ENCODE peak calls at places on chromosomes 6 and 20, in five cellular contexts. C is cardiac muscle cell, J is uterus, I is tibial artery, F is lower lobe of right lung. N is an unnamed sample.
A peak's percentile ranks its signal among the peaks of the same experiment; 100 is the strongest.

GRCh38 chr6:70413829-70414494 is 654 bp downstream of the FAM135A start:
- DNase-seq in C (peak; percentile 16), J (no peak), I (no peak), F (peak; percentile 49), N (no peak)

GRCh38 chr6:40164345-40164755 is 230.1 kb upstream of the MOCS1 start:
- DNase-seq in C (no peak), J (peak; percentile 13), I (no peak), F (no peak), N (no peak)

GRCh38 chr6:28802417-28803336 is 121.1 kb downstream of the TRIM27 start:
- DNase-seq in C (peak; percentile 47), J (no peak), I (no peak), F (no peak), N (peak; percentile 84)

GRCh38 chr6:25801423-25801822 is 30.4 kb downstream of the SLC17A1 start:
- DNase-seq in C (no peak), J (no peak), I (no peak), F (no peak), N (no peak)

GRCh38 chr6:169166896-169167580 is 86.6 kb downstream of the THBS2 start:
- DNase-seq in C (no peak), J (no peak), I (peak; percentile 64), F (no peak), N (no peak)

GRCh38 chr6:130975325-130975724 is 87.7 kb downstream of the EPB41L2 start:
- DNase-seq in C (no peak), J (no peak), I (no peak), F (no peak), N (no peak)

GRCh38 chr6:157503018-157503747 is 122.2 kb downstream of the ZDHHC14 start:
- DNase-seq in C (no peak), J (no peak), I (no peak), F (no peak), N (no peak)

GRCh38 chr6:7052441-7052936 is 55.3 kb upstream of the RREB1 start:
- DNase-seq in C (peak; percentile 91), J (peak; percentile 60), I (no peak), F (peak; percentile 73), N (peak; percentile 88)

GRCh38 chr6:41122373-41122772 is 31.8 kb downstream of the TREML1 start:
- DNase-seq in C (no peak), J (no peak), I (no peak), F (no peak), N (peak; percentile 25)

GRCh38 chr6:51024126-51024525 is 205.5 kb downstream of the TFAP2B start:
- DNase-seq in C (no peak), J (no peak), I (no peak), F (no peak), N (no peak)

GRCh38 chr6:149834513-149835481 is 29.4 kb downstream of the LRP11 start:
- DNase-seq in C (peak; percentile 82), J (peak; percentile 61), I (no peak), F (no peak), N (no peak)

DNA sequence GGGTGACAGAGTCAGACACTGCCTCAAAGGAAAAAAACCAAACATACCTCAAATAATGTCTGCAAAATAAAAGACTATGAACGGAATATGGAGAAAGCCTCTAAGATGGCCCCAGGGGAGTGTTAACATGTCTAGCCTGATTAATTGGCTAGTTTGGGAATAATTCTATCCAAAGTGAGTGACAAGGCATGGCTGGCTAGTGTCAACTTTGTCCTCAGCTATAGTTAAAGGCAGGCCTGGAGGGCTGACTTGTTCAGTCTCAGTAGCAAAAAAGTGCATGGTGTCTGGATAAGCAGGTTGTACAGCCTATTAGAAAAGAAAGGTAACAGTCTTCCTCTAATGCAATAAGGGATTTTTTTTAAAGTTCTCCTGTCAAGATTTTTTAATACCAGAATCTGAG is 32.7 kb downstream of the GCNT2 start:
- DNase-seq in C (no peak), J (no peak), I (no peak), F (no peak), N (no peak)
- H3K27ac ChIP-seq in C (peak overlapping the region; percentile 19), J (no peak overlapping the region), I (no peak overlapping the region), F (no peak overlapping the region), N (no peak overlapping the region)

GRCh38 chr20:56628015-56628872 is 862 bp upstream of the TFAP2C start:
- DNase-seq in C (peak; percentile 21), J (no peak), I (no peak), F (no peak), N (no peak)
- TF ChIP-seq CTCF in C (no peak), J (no peak), I (no peak), F (no peak), N (no peak)

DNA sequence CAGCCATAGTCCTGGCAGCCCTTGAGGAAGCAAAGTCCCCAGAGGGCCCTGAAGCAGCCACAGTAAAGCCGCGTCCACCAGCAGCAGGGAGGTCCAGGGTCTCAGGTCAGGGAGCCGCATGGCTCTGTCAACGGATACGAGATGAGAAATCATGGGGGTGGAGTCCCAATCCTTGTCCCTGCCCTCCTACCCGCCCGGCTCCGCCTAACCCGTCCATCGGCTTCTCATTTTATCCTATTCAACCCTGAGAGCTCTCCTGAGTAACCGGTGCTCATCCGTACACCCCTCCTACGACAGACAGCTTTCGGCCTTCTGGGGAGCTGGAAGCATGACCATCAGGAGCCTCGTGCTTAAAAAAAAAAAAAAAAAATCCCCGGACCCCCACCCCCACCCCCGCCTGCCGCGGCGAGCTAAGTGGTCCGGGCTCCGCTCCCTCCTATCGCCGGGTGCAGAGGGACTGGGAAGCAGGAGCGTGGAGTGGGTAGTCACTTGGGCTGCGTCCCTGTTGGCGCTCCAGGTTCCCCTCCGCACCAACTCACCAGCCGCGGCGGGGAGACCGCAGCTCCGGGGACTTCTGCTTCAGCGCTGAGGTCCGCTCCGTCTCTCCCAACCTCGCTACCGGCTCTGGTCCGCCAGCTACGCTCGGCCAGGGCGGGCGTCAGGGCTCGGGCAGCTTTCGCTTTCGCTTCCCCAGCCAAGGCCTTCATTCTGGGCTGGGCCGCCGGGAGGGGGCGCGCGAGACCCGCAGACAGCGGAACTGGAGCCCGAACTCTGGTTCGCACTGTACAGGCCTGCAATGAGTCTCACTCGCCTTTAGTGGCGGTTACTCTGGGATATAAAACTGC is at the start of gene TAP2:
- DNase-seq in C (peak; percentile 94), J (peak; percentile 95), I (peak; percentile 97), F (peak; percentile 97), N (peak; percentile 92)
- H3K27ac ChIP-seq in C (peak within 1 kb of the TSS; percentile 59), J (peak within 1 kb of the TSS; percentile 98), I (peak within 1 kb of the TSS; percentile 88), F (peak within 1 kb of the TSS; percentile 93), N (peak within 1 kb of the TSS; percentile 78)

DNA sequence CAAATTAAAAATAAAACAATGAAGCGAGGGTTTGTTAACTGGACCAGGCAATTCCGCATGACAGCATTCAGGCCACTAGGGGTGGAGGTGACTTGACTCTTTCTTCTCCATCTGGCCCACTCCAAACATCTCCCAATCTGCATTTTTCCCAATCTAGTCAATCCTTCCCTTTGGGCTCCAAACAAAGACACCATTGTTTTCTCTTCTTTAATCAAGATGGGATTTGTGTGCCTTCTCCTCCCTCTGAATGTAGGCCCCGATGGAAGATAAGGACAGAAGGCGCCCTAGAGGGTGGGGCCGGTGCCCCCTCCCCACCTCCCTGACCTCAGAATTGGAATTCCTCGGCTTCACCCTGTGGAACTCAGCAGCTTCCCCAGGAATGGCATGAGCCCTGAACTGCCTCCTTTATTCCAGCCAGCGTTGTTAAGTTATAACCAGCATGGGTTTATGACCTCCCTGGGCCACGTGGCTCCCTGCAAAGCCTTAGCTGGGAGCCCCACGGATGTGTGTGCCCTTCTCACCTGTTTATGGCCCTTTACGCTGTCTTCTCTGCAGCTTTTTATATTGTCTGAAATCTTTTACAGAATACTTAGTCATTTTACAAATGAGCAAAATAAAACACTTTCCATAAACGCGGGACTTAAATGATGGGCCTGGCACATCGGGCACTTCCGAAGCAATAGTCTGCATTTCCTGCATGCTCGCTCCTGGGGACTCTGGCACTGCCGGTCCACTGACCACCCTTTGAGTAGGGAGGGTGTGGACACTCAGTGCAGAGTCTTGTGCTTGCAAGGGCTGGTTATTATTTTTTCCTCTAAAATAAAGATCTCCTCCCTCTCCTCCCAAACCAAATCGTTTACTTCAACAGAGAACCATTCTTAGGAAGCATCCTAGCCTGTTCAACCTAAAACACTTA is 24.5 kb downstream of the OVOL2 start:
- DNase-seq in C (no peak), J (no peak), I (no peak), F (no peak), N (no peak)
- TF ChIP-seq CTCF in C (no peak), J (no peak), I (no peak), F (no peak), N (no peak)

GRCh38 chr20:23365390-23366165 is 3.6 kb downstream of the GZF1 start:
- DNase-seq in C (no peak), J (no peak), I (no peak), F (no peak), N (no peak)
- H3K27ac ChIP-seq in C (no peak overlapping the region), J (no peak overlapping the region), I (no peak overlapping the region), F (no peak overlapping the region), N (no peak overlapping the region)

DNA sequence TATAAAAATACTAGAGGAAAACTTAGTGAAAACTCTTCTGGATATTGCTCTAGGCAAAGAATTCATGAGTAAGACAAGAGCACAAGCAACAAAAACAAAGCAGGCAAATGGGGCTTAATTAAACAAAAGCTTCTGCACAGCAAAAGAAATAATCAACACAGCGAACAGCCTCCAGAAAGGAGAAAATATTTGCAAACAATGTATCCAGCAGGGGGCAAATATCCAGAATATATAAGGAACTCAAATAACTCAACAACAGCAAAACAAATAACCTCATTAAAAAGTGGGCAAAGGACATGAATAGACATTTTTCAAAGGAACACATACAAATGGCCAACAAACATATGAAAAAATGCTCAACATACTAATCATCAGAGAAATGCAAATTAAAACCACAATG is 17.1 kb upstream of the HECA start:
- DNase-seq in C (no peak), J (no peak), I (no peak), F (no peak), N (no peak)
- TF ChIP-seq CTCF in C (peak; percentile 19), J (no peak), I (no peak), F (no peak), N (peak; percentile 23)

DNA sequence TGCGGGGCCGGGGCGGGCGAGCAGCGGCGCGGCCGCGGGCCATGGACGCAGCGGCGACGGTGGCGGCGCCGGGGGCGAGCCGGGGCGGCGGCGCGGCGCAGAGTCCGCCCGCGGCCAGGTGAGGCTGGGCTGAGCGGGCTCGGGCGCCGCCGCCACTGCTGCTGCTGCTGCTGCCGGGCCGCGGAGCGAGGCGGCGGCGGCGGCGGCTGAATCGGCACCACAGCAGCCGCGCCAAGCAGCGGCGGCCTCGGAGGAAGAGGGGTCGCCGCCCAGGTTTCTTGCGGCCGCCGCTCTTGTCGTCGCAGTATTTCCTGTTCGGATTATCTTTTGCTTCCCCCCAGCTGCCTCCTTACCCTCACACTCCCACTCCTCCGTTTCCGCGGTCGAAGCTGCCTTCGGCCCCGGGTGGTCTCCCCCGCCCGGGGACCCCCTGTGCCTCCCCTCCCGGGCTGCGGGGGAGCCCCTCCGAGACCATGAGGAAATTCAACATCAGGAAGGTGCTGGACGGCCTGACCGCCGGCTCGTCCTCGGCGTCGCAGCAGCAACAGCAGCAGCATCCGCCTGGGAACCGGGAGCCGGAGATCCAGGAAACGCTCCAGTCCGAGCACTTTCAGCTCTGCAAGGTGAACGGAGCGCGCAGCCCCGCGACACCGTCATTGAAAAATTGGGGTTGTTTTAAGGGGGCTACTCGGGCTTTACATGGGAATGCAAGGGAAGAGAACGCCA is at the start of gene STXBP5:
- DNase-seq in C (peak; percentile 62), J (peak; percentile 51), I (peak; percentile 76), F (peak; percentile 76), N (no peak)
- H3K27ac ChIP-seq in C (peak within 1 kb of the TSS; percentile 92), J (peak within 1 kb of the TSS; percentile 99), I (peak within 1 kb of the TSS; percentile 99), F (peak within 1 kb of the TSS; percentile 94), N (peak within 1 kb of the TSS; percentile 58)

GRCh38 chr6:86017236-86017635 is 374.6 kb upstream of the SYNCRIP start:
- DNase-seq in C (no peak), J (no peak), I (no peak), F (no peak), N (no peak)
- TF ChIP-seq CTCF in C (no peak), J (no peak), I (no peak), F (no peak), N (no peak)

GRCh38 chr6:23111984-23112383 is 542.6 kb downstream of the HDGFL1 start:
- DNase-seq in C (no peak), J (no peak), I (no peak), F (no peak), N (peak; percentile 44)
- H3K27ac ChIP-seq in C (no peak overlapping the region), J (no peak overlapping the region), I (no peak overlapping the region), F (no peak overlapping the region), N (no peak overlapping the region)